ENCODE peak calls at places on chromosomes 13 and 19, in eight cellular contexts. Z, M, F, B, D, V, R and S are unnamed samples.

GRCh38 chr13:91468301-91468700 is 69.9 kb downstream of the GPC5 start:
- DNase-seq in Z (no peak), M (no peak), F (no peak), B (no peak), D (no peak), V (no peak), R (peak), S (peak)

GRCh38 chr19:39154626-39155100 is 29.1 kb downstream of the PAK4 start:
- DNase-seq in Z (peak), M (no peak), F (peak), B (peak), D (no peak), V (no peak), R (no peak), S (peak)

GRCh38 chr13:34435338-34435737 is 506.7 kb upstream of the NBEA start:
- DNase-seq in Z (peak), M (peak), F (no peak), B (peak), D (no peak), V (no peak), R (peak), S (no peak)

GRCh38 chr13:98990701-98991100 is 12.8 kb upstream of the DOCK9 start:
- DNase-seq in Z (no peak), M (no peak), F (no peak), B (peak), D (no peak), V (no peak), R (peak), S (no peak)

GRCh38 chr13:98821372-98822237 is 69.1 kb upstream of the SLC15A1 start:
- DNase-seq in Z (peak), M (no peak), F (no peak), B (no peak), D (peak), V (no peak), R (peak), S (no peak)

GRCh38 chr13:30165791-30166190 is 141.6 kb downstream of the KATNAL1 start:
- DNase-seq in Z (peak), M (peak), F (no peak), B (no peak), D (no peak), V (no peak), R (peak), S (no peak)

GRCh38 chr13:44575035-44575434 is 1.1 kb downstream of the TSC22D1 start:
- DNase-seq in Z (no peak), M (no peak), F (no peak), B (no peak), D (no peak), V (no peak), R (no peak), S (no peak)

GRCh38 chr19:14480695-14481069 is 5.5 kb upstream of the PTGER1 start:
- DNase-seq in Z (no peak), M (peak), F (no peak), B (no peak), D (no peak), V (peak), R (peak), S (no peak)

GRCh38 chr13:99067160-99067985 is 89.5 kb upstream of the DOCK9 start:
- DNase-seq in Z (peak), M (peak), F (no peak), B (peak), D (no peak), V (no peak), R (peak), S (peak)

GRCh38 chr19:2045501-2046045 is 5.5 kb downstream of the MKNK2 start:
- DNase-seq in Z (no peak), M (no peak), F (no peak), B (no peak), D (no peak), V (no peak), R (no peak), S (no peak)
- H3K27ac ChIP-seq in Z (no peak), M (no peak), F (peak), B (no peak), D (peak), V (no peak), R (no peak), S (peak)

GRCh38 chr13:101152184-101152583 is 264.1 kb downstream of the NALCN start:
- DNase-seq in Z (no peak), M (no peak), F (no peak), B (no peak), D (no peak), V (no peak), R (no peak), S (no peak)

GRCh38 chr13:101150998-101151397 is 265.3 kb downstream of the NALCN start:
- DNase-seq in Z (peak), M (peak), F (no peak), B (no peak), D (no peak), V (no peak), R (peak), S (no peak)

GRCh38 chr13:101157261-101157660 is 259.0 kb downstream of the NALCN start:
- DNase-seq in Z (no peak), M (no peak), F (no peak), B (no peak), D (no peak), V (no peak), R (peak), S (no peak)

DNA sequence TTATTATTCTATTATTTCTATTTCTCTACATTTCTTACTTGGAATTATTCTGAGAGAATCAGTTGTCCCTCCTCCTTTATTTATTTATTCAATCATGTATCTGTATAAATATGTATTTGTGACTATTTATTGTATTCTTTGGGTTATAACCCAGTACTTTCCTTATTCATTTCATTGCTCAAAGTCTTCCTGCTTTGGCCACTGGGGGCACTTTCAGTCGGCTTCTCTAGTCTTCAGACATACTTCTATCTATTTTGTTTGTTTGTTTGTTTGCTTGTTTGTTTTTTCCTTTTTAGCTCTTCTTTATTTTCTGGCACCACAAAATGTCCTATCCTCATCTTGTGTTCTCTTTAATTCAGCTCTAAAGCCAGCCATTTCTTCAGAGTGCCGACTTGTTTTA is 260.4 kb downstream of the NALCN start:
- DNase-seq in Z (no peak), M (no peak), F (no peak), B (peak), D (no peak), V (no peak), R (no peak), S (peak)
- TF ChIP-seq CTCF in Z (peak), M (peak), F (peak), B (peak), D (no peak), V (peak), R (peak), S (peak)

GRCh38 chr19:45547965-45548609 is 36.5 kb downstream of the OPA3 start:
- DNase-seq in Z (peak), M (no peak), F (no peak), B (peak), D (no peak), V (no peak), R (peak), S (peak)
- H3K27ac ChIP-seq in Z (no peak), M (no peak), F (peak), B (peak), D (no peak), V (no peak), R (no peak), S (peak)

GRCh38 chr13:45731455-45731854 is 29.3 kb downstream of the CBY2 start:
- DNase-seq in Z (no peak), M (no peak), F (no peak), B (no peak), D (no peak), V (no peak), R (no peak), S (no peak)
- TF ChIP-seq CTCF in Z (no peak), M (no peak), F (no peak), B (no peak), D (no peak), V (no peak), R (no peak), S (no peak)

GRCh38 chr19:34269489-34269888 is 15.1 kb downstream of the GARRE1 start:
- DNase-seq in Z (no peak), M (no peak), F (no peak), B (no peak), D (no peak), V (no peak), R (no peak), S (no peak)

GRCh38 chr19:34269968-34270621 is 15.7 kb downstream of the GARRE1 start:
- DNase-seq in Z (peak), M (peak), F (peak), B (peak), D (peak), V (no peak), R (peak), S (peak)

GRCh38 chr19:34273121-34273845 is 18.9 kb downstream of the GARRE1 start:
- DNase-seq in Z (no peak), M (no peak), F (no peak), B (no peak), D (no peak), V (no peak), R (no peak), S (no peak)

GRCh38 chr19:34265221-34265650 is 10.9 kb downstream of the GARRE1 start:
- DNase-seq in Z (no peak), M (no peak), F (no peak), B (no peak), D (no peak), V (no peak), R (no peak), S (peak)

GRCh38 chr19:34269081-34269480 is 14.7 kb downstream of the GARRE1 start:
- DNase-seq in Z (no peak), M (no peak), F (no peak), B (no peak), D (no peak), V (no peak), R (no peak), S (no peak)
- H3K27ac ChIP-seq in Z (peak), M (peak), F (peak), B (no peak), D (peak), V (no peak), R (no peak), S (peak)